ENCODE peak calls at places on chromosomes 12 and 14, in ten cellular contexts. E, N, W, H, I, C, R, Y, M and F are unnamed samples. For H3K36me3 and H3K4me1, the result is how much of the 10 kb centered on the place peaks cover.

GRCh38 chr12:109741286-109741969 is 27.8 kb downstream of the FAM222A start:
- DNase-seq in C (no peak), E (peak), N (no peak), I (peak), H (peak), M (peak), Y (peak), R (no peak), W (peak), F (no peak)

GRCh38 chr12:129871991-129872969 is 31.5 kb downstream of the TMEM132D start:
- DNase-seq in M (peak), C (no peak), N (no peak), R (no peak), W (no peak), H (no peak), I (no peak), Y (no peak), E (no peak), F (no peak)

GRCh38 chr14:70096866-70097265 is 91.9 kb downstream of the SLC8A3 start:
- DNase-seq in E (no peak), Y (no peak), R (no peak), H (no peak), M (no peak), I (no peak), C (no peak), W (no peak), N (no peak), F (no peak)

GRCh38 chr14:29390046-29390841 is 537.4 kb downstream of the PRKD1 start:
- DNase-seq in C (no peak), W (no peak), Y (no peak), E (no peak), H (no peak), I (no peak), N (no peak), R (no peak), M (no peak), F (no peak)

GRCh38 chr12:111529424-111530368 is 69.4 kb downstream of the ATXN2 start:
- DNase-seq in R (peak), M (peak), I (no peak), N (peak), H (no peak), C (no peak), E (peak), Y (peak), W (peak), F (no peak)

GRCh38 chr12:71691504-71692129 is 5.7 kb downstream of the TMEM19 start:
- DNase-seq in I (no peak), C (no peak), M (no peak), E (no peak), N (no peak), H (no peak), W (peak), R (no peak), Y (no peak), F (no peak)

GRCh38 chr12:31322651-31323248 is 3.2 kb downstream of the SINHCAF start:
- DNase-seq in N (no peak), C (no peak), W (no peak), R (no peak), Y (no peak), I (no peak), H (no peak), M (peak), E (peak), F (peak)

GRCh38 chr14:95527392-95528002 is 7.4 kb upstream of the GLRX5 start:
- DNase-seq in Y (no peak), R (peak), E (no peak), M (no peak), W (no peak), I (peak), N (no peak), C (no peak), H (no peak), F (no peak)

GRCh38 chr14:73759714-73760597 is 45.8 kb upstream of the PNMA1 start:
- DNase-seq in H (peak), I (peak), R (peak), C (peak), E (peak), N (peak), W (peak), M (peak), Y (peak), F (peak)

DNA sequence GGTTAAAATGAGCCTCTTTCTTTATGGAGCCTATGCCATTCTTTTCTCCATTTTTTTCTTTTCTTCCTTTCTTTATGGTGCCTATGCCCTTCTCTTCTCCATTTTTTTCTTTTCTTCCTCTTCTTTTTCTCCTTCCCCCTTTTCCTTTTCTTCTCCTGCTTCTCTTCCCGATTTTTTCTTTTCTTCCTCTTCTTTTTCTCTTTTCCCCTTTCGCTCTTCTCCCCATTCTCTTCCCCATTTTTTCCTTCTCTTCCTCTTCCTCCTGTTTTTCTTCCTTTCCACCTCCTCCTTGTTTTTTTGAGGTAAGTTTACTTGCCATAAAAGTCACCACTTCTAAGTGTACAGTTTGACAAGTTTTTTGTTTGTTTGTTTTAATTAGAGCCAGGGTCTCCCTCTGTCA is 50.1 kb downstream of the KIAA0586 start:
- DNase-seq in R (no peak), Y (no peak), W (no peak), N (no peak), H (no peak), M (no peak), E (no peak), C (no peak), I (no peak), F (no peak)
- H3K36me3 ChIP-seq in R (under half), Y (under half), W (under half), N (under half), H (under half), M (under half), E (under half), C (under half), I (under half), F (under half)

GRCh38 chr12:96235497-96235826 is 41.3 kb downstream of the ELK3 start:
- DNase-seq in R (no peak), H (no peak), E (no peak), Y (no peak), I (no peak), M (no peak), C (no peak), N (no peak), W (no peak), F (no peak)

GRCh38 chr12:96233168-96233567 is 39.0 kb downstream of the ELK3 start:
- DNase-seq in N (no peak), M (no peak), R (no peak), H (no peak), E (peak), Y (no peak), W (no peak), I (peak), C (no peak), F (no peak)

GRCh38 chr12:96236221-96236822 is 42.1 kb downstream of the ELK3 start:
- DNase-seq in H (no peak), I (peak), Y (no peak), C (no peak), E (no peak), N (no peak), W (no peak), R (peak), M (no peak), F (no peak)

GRCh38 chr12:96233941-96234461 is 39.8 kb downstream of the ELK3 start:
- DNase-seq in E (peak), W (peak), M (no peak), Y (peak), I (peak), H (peak), N (no peak), R (peak), C (peak), F (peak)

GRCh38 chr12:96234591-96235496 is 40.7 kb downstream of the ELK3 start:
- DNase-seq in C (no peak), Y (no peak), H (no peak), W (no peak), E (no peak), N (no peak), I (no peak), M (no peak), R (no peak), F (no peak)
- H3K4me1 ChIP-seq in C (half or more), Y (half or more), H (under half), W (under half), E (under half), N (under half), I (under half), M (under half), R (under half), F (under half)

GRCh38 chr14:91585856-91586255 is 75.7 kb upstream of the PPP4R3A start:
- DNase-seq in Y (no peak), R (no peak), C (no peak), M (no peak), H (no peak), I (no peak), E (no peak), W (no peak), N (no peak), F (no peak)
- H3K36me3 ChIP-seq in Y (under half), R (under half), C (under half), M (under half), H (under half), I (under half), E (under half), W (under half), N (under half), F (under half)

DNA sequence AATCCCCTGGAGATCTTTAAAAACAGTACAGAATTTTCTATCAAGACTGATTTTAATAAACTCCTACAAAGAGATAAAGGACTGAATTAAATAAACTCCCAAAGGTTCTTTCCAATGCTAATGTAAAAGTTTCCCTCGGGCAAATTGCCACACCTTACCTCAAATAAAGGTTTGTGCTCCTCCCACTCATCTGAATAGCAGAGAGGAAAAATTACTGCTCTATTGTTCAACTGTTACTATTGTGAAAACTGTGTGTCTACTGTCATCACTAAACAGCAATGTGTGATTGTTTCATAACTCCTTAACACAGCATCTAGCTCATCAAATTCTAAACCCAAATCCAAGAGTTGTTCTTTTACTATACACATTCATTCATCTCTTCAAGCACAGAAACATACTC is 3.2 kb downstream of the SPTLC2 start:
- DNase-seq in W (no peak), R (no peak), Y (no peak), H (no peak), C (no peak), M (no peak), N (no peak), I (no peak), E (no peak), F (no peak)
- H3K4me1 ChIP-seq in W (under half), R (under half), Y (under half), H (under half), C (under half), M (under half), N (under half), I (under half), E (under half), F (under half)

DNA sequence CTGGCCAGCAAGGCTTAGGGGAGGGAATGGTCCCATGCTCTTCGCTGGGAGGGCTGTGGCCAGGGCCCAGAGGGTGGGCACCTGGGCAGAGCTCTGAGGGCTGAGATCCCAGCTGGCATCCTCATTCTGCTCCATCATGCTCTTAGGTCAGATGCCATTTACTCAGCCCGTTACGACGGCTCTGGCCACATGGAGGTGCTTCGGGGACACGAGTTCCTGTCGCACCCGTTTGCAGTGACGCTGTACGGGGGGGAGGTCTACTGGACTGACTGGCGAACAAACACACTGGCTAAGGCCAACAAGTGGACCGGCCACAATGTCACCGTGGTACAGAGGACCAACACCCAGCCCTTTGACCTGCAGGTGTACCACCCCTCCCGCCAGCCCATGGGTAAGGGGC is 30.8 kb upstream of the LRP1-AS start:
- DNase-seq in N (no peak), C (no peak), I (no peak), W (no peak), M (no peak), H (peak), Y (no peak), R (no peak), E (no peak), F (no peak)
- H3K36me3 ChIP-seq in N (under half), C (under half), I (half or more), W (under half), M (under half), H (half or more), Y (half or more), R (under half), E (under half), F (under half)

GRCh38 chr14:34685819-34686428 is 28.5 kb downstream of the CFL2 start:
- DNase-seq in Y (no peak), I (no peak), N (no peak), C (no peak), E (no peak), H (no peak), M (no peak), R (no peak), W (no peak), F (no peak)
- H3K4me1 ChIP-seq in Y (under half), I (under half), N (under half), C (under half), E (under half), H (under half), M (under half), R (under half), W (under half), F (under half)